ENCODE peak calls at places on chromosome 15, in five cellular contexts. One of them, this sample, is unnamed. For H3K4me1, the result is how much of the 10 kb centered on the place peaks cover.

GRCh38 chr15:68558318-68559305 is 20.2 kb upstream of the CORO2B start:
- DNase-seq in IMR-90: no peak
- DNase-seq in psoas muscle: no peak
- DNase-seq in mesendoderm: peak
- DNase-seq in endodermal cell: peak
- DNase-seq in this sample: no peak

GRCh38 chr15:51403946-51404695 is 62.7 kb downstream of the GLDN start:
- DNase-seq in endodermal cell: peak
- DNase-seq in IMR-90: no peak
- DNase-seq in mesendoderm: no peak
- DNase-seq in psoas muscle: no peak
- DNase-seq in this sample: no peak

GRCh38 chr15:71397377-71397776 is 282.1 kb downstream of the THSD4 start:
- DNase-seq in endodermal cell: no peak
- DNase-seq in mesendoderm: no peak
- DNase-seq in IMR-90: peak
- DNase-seq in psoas muscle: no peak
- DNase-seq in this sample: no peak

GRCh38 chr15:38651328-38652038 is 86.9 kb upstream of the RASGRP1 start:
- DNase-seq in endodermal cell: peak
- DNase-seq in psoas muscle: no peak
- DNase-seq in mesendoderm: peak
- DNase-seq in IMR-90: no peak
- DNase-seq in this sample: peak

GRCh38 chr15:67840747-67841634 is 1.1 kb upstream of the RNU6-1 start:
- DNase-seq in psoas muscle: no peak
- DNase-seq in endodermal cell: peak
- DNase-seq in IMR-90: peak
- DNase-seq in mesendoderm: peak
- DNase-seq in this sample: no peak

GRCh38 chr15:90248760-90249122 is 615 bp upstream of the TTLL13 start:
- DNase-seq in mesendoderm: no peak
- DNase-seq in IMR-90: no peak
- DNase-seq in psoas muscle: no peak
- DNase-seq in endodermal cell: no peak
- DNase-seq in this sample: no peak

GRCh38 chr15:31278544-31279220 is 48.0 kb upstream of the KLF13 start:
- DNase-seq in endodermal cell: peak
- DNase-seq in psoas muscle: peak
- DNase-seq in IMR-90: no peak
- DNase-seq in mesendoderm: no peak
- DNase-seq in this sample: no peak

GRCh38 chr15:42107483-42107882 is 13.1 kb upstream of the PLA2G4D start:
- DNase-seq in psoas muscle: no peak
- DNase-seq in endodermal cell: no peak
- DNase-seq in mesendoderm: no peak
- DNase-seq in IMR-90: no peak
- DNase-seq in this sample: no peak

GRCh38 chr15:64743691-64744090 is 31.7 kb downstream of the RBPMS2 start:
- DNase-seq in endodermal cell: no peak
- DNase-seq in psoas muscle: no peak
- DNase-seq in IMR-90: no peak
- DNase-seq in mesendoderm: no peak
- DNase-seq in this sample: no peak

GRCh38 chr15:41183580-41183979 is 47.0 kb downstream of the EXD1 start:
- DNase-seq in IMR-90: peak
- DNase-seq in endodermal cell: no peak
- DNase-seq in psoas muscle: no peak
- DNase-seq in mesendoderm: no peak
- DNase-seq in this sample: no peak

GRCh38 chr15:101489633-101490407 is at the start of gene PCSK6:
- DNase-seq in IMR-90: no peak
- DNase-seq in endodermal cell: peak
- DNase-seq in psoas muscle: peak
- DNase-seq in mesendoderm: no peak
- DNase-seq in this sample: no peak

GRCh38 chr15:50247819-50248650 is 17.5 kb downstream of the HDC start:
- DNase-seq in IMR-90: no peak
- DNase-seq in endodermal cell: no peak
- DNase-seq in psoas muscle: no peak
- DNase-seq in mesendoderm: peak
- DNase-seq in this sample: no peak

GRCh38 chr15:31271224-31271635 is 55.4 kb upstream of the KLF13 start:
- DNase-seq in IMR-90: no peak
- DNase-seq in mesendoderm: no peak
- DNase-seq in psoas muscle: peak
- DNase-seq in endodermal cell: no peak
- DNase-seq in this sample: no peak

GRCh38 chr15:36484038-36484778 is 95.2 kb upstream of the CDIN1 start:
- DNase-seq in psoas muscle: no peak
- DNase-seq in IMR-90: peak
- DNase-seq in endodermal cell: no peak
- DNase-seq in mesendoderm: no peak
- DNase-seq in this sample: no peak

GRCh38 chr15:77437264-77437663 is 16.6 kb downstream of the HMG20A start:
- DNase-seq in psoas muscle: no peak
- DNase-seq in endodermal cell: no peak
- DNase-seq in IMR-90: no peak
- DNase-seq in mesendoderm: no peak
- DNase-seq in this sample: no peak

GRCh38 chr15:55266547-55266946 is 23.1 kb downstream of the RAB27A start:
- DNase-seq in endodermal cell: no peak
- DNase-seq in IMR-90: no peak
- DNase-seq in mesendoderm: no peak
- DNase-seq in psoas muscle: no peak
- DNase-seq in this sample: no peak
- H3K4me1 ChIP-seq in endodermal cell: under half
- H3K4me1 ChIP-seq in IMR-90: under half
- H3K4me1 ChIP-seq in mesendoderm: under half
- H3K4me1 ChIP-seq in psoas muscle: under half
- H3K4me1 ChIP-seq in this sample: half or more

GRCh38 chr15:60530168-60530567 is 51.2 kb upstream of the ICE2 start:
- DNase-seq in mesendoderm: no peak
- DNase-seq in IMR-90: no peak
- DNase-seq in endodermal cell: no peak
- DNase-seq in psoas muscle: no peak
- DNase-seq in this sample: no peak
- H3K4me1 ChIP-seq in mesendoderm: under half
- H3K4me1 ChIP-seq in IMR-90: under half
- H3K4me1 ChIP-seq in endodermal cell: under half
- H3K4me1 ChIP-seq in psoas muscle: half or more
- H3K4me1 ChIP-seq in this sample: under half

GRCh38 chr15:63475670-63476069 is 28.7 kb upstream of the USP3 start:
- DNase-seq in endodermal cell: no peak
- DNase-seq in psoas muscle: no peak
- DNase-seq in IMR-90: no peak
- DNase-seq in mesendoderm: no peak
- DNase-seq in this sample: no peak

GRCh38 chr15:63473999-63474809 is 30.2 kb upstream of the USP3 start:
- DNase-seq in endodermal cell: peak
- DNase-seq in IMR-90: peak
- DNase-seq in psoas muscle: no peak
- DNase-seq in mesendoderm: peak
- DNase-seq in this sample: no peak

GRCh38 chr15:63476229-63476632 is 28.2 kb upstream of the USP3 start:
- DNase-seq in psoas muscle: no peak
- DNase-seq in mesendoderm: peak
- DNase-seq in IMR-90: peak
- DNase-seq in endodermal cell: no peak
- DNase-seq in this sample: no peak

GRCh38 chr15:63473749-63473998 is 30.7 kb upstream of the USP3 start:
- DNase-seq in psoas muscle: no peak
- DNase-seq in endodermal cell: no peak
- DNase-seq in mesendoderm: no peak
- DNase-seq in IMR-90: no peak
- DNase-seq in this sample: no peak

GRCh38 chr15:63474810-63475316 is 29.5 kb upstream of the USP3 start:
- DNase-seq in psoas muscle: no peak
- DNase-seq in endodermal cell: peak
- DNase-seq in mesendoderm: no peak
- DNase-seq in IMR-90: no peak
- DNase-seq in this sample: no peak
- H3K4me1 ChIP-seq in psoas muscle: under half
- H3K4me1 ChIP-seq in endodermal cell: under half
- H3K4me1 ChIP-seq in mesendoderm: under half
- H3K4me1 ChIP-seq in IMR-90: under half
- H3K4me1 ChIP-seq in this sample: under half

GRCh38 chr15:46701347-46701746 is 1016.0 kb upstream of the SEMA6D start:
- DNase-seq in endodermal cell: no peak
- DNase-seq in IMR-90: no peak
- DNase-seq in mesendoderm: no peak
- DNase-seq in psoas muscle: no peak
- DNase-seq in this sample: no peak
- H3K4me1 ChIP-seq in endodermal cell: under half
- H3K4me1 ChIP-seq in IMR-90: under half
- H3K4me1 ChIP-seq in mesendoderm: under half
- H3K4me1 ChIP-seq in psoas muscle: under half
- H3K4me1 ChIP-seq in this sample: under half

GRCh38 chr15:74176262-74177208 is 3.0 kb downstream of the ISLR start:
- DNase-seq in IMR-90: no peak
- DNase-seq in mesendoderm: peak
- DNase-seq in psoas muscle: no peak
- DNase-seq in endodermal cell: peak
- DNase-seq in this sample: no peak
- H3K4me1 ChIP-seq in IMR-90: under half
- H3K4me1 ChIP-seq in mesendoderm: under half
- H3K4me1 ChIP-seq in psoas muscle: under half
- H3K4me1 ChIP-seq in endodermal cell: under half
- H3K4me1 ChIP-seq in this sample: under half

DNA sequence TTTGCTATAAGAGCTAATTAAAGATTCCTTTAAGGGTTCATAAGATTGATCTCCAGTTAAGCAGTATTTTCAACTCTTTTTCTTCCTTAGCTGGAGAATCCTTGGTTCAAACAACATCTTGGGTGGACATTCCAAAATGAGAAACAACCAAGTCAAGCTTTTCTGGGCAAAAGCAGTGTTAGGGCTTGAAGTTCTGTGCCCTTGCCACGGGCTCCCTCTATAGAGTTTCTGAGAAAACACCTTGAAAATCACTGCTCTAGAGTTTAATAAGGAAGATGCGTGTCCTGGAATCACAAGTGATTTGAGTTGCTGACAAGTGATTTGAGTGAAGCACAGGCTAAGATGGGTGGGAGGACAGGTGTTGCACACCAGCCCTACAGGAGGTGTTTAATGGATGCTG is 128.9 kb downstream of the SLCO3A1 start:
- DNase-seq in IMR-90: peak
- DNase-seq in mesendoderm: no peak
- DNase-seq in psoas muscle: no peak
- DNase-seq in endodermal cell: no peak
- DNase-seq in this sample: no peak
- H3K4me1 ChIP-seq in IMR-90: under half
- H3K4me1 ChIP-seq in mesendoderm: under half
- H3K4me1 ChIP-seq in psoas muscle: under half
- H3K4me1 ChIP-seq in endodermal cell: under half
- H3K4me1 ChIP-seq in this sample: under half